ENCODE peak calls at places on chromosomes 6 and 20, in four cellular contexts. One of them, this sample, is unnamed.

GRCh38 chr6:112877134-112878100 is 530.3 kb downstream of the RFPL4B start:
- DNase-seq in tibial artery: no peak
- DNase-seq in left lung: no peak
- DNase-seq in osteoblast: peak; percentile 91
- DNase-seq in this sample: no peak

GRCh38 chr6:12576389-12576788 is 140.2 kb upstream of the PHACTR1 start:
- DNase-seq in left lung: no peak
- DNase-seq in osteoblast: no peak
- DNase-seq in tibial artery: no peak
- DNase-seq in this sample: no peak

GRCh38 chr6:32151131-32151884 is 431 bp downstream of the PRRT1 start:
- DNase-seq in left lung: no peak
- DNase-seq in osteoblast: peak; percentile 71
- DNase-seq in tibial artery: no peak
- DNase-seq in this sample: peak; percentile 76

GRCh38 chr20:33925867-33926266 is 67.8 kb upstream of the RALY start:
- DNase-seq in tibial artery: no peak
- DNase-seq in left lung: no peak
- DNase-seq in osteoblast: peak; percentile 85
- DNase-seq in this sample: no peak

GRCh38 chr6:87755697-87756671 is 54.0 kb upstream of the AKIRIN2 start:
- DNase-seq in left lung: no peak
- DNase-seq in osteoblast: peak; percentile 90
- DNase-seq in tibial artery: no peak
- DNase-seq in this sample: no peak

GRCh38 chr6:71387179-71387578 is 98.6 kb downstream of the OGFRL1 start:
- DNase-seq in tibial artery: no peak
- DNase-seq in osteoblast: no peak
- DNase-seq in left lung: no peak
- DNase-seq in this sample: no peak

GRCh38 chr20:32527447-32528055 is 57.6 kb downstream of the NOL4L start:
- DNase-seq in tibial artery: no peak
- DNase-seq in left lung: no peak
- DNase-seq in osteoblast: peak; percentile 41
- DNase-seq in this sample: peak; percentile 73

GRCh38 chr6:47307362-47308222 is 2.1 kb downstream of the TNFRSF21 start:
- DNase-seq in osteoblast: no peak
- DNase-seq in tibial artery: no peak
- DNase-seq in left lung: no peak
- DNase-seq in this sample: no peak

GRCh38 chr6:138455746-138456392 is 43.4 kb downstream of the NHSL1 start:
- DNase-seq in osteoblast: no peak
- DNase-seq in left lung: no peak
- DNase-seq in tibial artery: no peak
- DNase-seq in this sample: no peak

GRCh38 chr6:142927274-142927586 is 17.7 kb downstream of the HIVEP2 start:
- DNase-seq in osteoblast: no peak
- DNase-seq in left lung: no peak
- DNase-seq in tibial artery: no peak
- DNase-seq in this sample: no peak

GRCh38 chr20:6909608-6910007 is 142.1 kb downstream of the BMP2 start:
- DNase-seq in osteoblast: no peak
- DNase-seq in tibial artery: no peak
- DNase-seq in left lung: no peak
- DNase-seq in this sample: no peak

GRCh38 chr20:38673731-38674177 is 50.5 kb upstream of the SLC32A1 start:
- DNase-seq in tibial artery: no peak
- DNase-seq in left lung: no peak
- DNase-seq in osteoblast: no peak
- DNase-seq in this sample: no peak

GRCh38 chr20:56174416-56174815 is 74.1 kb upstream of the MC3R start:
- DNase-seq in left lung: no peak
- DNase-seq in osteoblast: no peak
- DNase-seq in tibial artery: no peak
- DNase-seq in this sample: no peak

GRCh38 chr20:10536531-10536930 is 101.4 kb downstream of the SLX4IP start:
- DNase-seq in osteoblast: no peak
- DNase-seq in tibial artery: no peak
- DNase-seq in left lung: no peak
- DNase-seq in this sample: no peak

GRCh38 chr20:31872406-31872805 is 2.0 kb downstream of the TTLL9 start:
- DNase-seq in tibial artery: no peak
- DNase-seq in osteoblast: no peak
- DNase-seq in left lung: no peak
- DNase-seq in this sample: no peak

GRCh38 chr6:75752365-75752764 is 3.3 kb downstream of the MYO6 start:
- DNase-seq in osteoblast: no peak
- DNase-seq in tibial artery: no peak
- DNase-seq in left lung: no peak
- DNase-seq in this sample: no peak

GRCh38 chr20:373171-373890 is 7.2 kb upstream of the TRIB3 start:
- DNase-seq in left lung: peak; percentile 67
- DNase-seq in osteoblast: peak; percentile 94
- DNase-seq in tibial artery: no peak
- DNase-seq in this sample: peak; percentile 71

GRCh38 chr6:137827977-137828815 is 38.9 kb upstream of the TNFAIP3 start:
- DNase-seq in tibial artery: no peak
- DNase-seq in osteoblast: no peak
- DNase-seq in left lung: no peak
- DNase-seq in this sample: no peak

GRCh38 chr6:137717074-137718073 is 149.7 kb upstream of the TNFAIP3 start:
- DNase-seq in left lung: no peak
- DNase-seq in tibial artery: no peak
- DNase-seq in osteoblast: no peak
- DNase-seq in this sample: no peak

GRCh38 chr6:118667988-118668387 is 16.6 kb upstream of the CEP85L start:
- DNase-seq in left lung: no peak
- DNase-seq in osteoblast: no peak
- DNase-seq in tibial artery: no peak
- DNase-seq in this sample: no peak

GRCh38 chr6:144657691-144658090 is 372.6 kb downstream of the UTRN start:
- DNase-seq in tibial artery: no peak
- DNase-seq in left lung: no peak
- DNase-seq in osteoblast: no peak
- DNase-seq in this sample: peak; percentile 7

GRCh38 chr6:144660545-144660944 is 375.4 kb downstream of the UTRN start:
- DNase-seq in tibial artery: no peak
- DNase-seq in osteoblast: no peak
- DNase-seq in left lung: no peak
- DNase-seq in this sample: no peak

GRCh38 chr6:144661101-144661806 is 376.1 kb downstream of the UTRN start:
- DNase-seq in left lung: no peak
- DNase-seq in tibial artery: no peak
- DNase-seq in osteoblast: no peak
- DNase-seq in this sample: peak; percentile 6

GRCh38 chr6:144659735-144660246 is 374.7 kb downstream of the UTRN start:
- DNase-seq in left lung: no peak
- DNase-seq in osteoblast: no peak
- DNase-seq in tibial artery: no peak
- DNase-seq in this sample: no peak

DNA sequence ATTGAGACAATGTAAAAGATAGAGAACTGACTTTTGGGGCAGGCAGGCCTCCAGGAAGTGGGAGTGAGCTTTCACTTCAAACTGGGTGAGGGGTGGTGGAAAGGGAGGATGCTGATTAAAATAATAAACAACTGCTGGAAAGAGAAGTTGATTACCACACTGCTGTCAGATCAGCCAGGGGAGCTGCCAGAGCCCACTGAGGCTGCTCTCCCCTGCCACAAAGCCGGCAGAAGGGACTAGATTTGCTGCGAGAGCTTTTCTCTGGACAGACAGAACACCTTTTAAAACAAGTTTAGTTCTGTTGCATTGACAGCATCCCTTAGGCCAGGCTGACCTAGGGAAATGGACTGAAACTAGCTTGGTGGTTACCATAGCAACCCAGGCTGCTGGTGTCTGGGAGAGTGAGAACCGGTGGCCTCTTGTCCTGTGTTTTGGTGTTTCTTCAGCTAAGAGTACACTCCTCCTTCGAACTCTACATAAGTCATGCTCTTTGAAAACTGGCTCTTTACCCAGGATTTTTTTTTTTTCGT is 374.1 kb downstream of the UTRN start:
- DNase-seq in tibial artery: no peak
- DNase-seq in left lung: no peak
- DNase-seq in osteoblast: peak; percentile 14
- DNase-seq in this sample: peak; percentile 7
- H3K4me3 ChIP-seq in tibial artery: no peak overlapping the region
- H3K4me3 ChIP-seq in left lung: no peak overlapping the region
- H3K4me3 ChIP-seq in osteoblast: no peak overlapping the region
- H3K4me3 ChIP-seq in this sample: no peak overlapping the region

DNA sequence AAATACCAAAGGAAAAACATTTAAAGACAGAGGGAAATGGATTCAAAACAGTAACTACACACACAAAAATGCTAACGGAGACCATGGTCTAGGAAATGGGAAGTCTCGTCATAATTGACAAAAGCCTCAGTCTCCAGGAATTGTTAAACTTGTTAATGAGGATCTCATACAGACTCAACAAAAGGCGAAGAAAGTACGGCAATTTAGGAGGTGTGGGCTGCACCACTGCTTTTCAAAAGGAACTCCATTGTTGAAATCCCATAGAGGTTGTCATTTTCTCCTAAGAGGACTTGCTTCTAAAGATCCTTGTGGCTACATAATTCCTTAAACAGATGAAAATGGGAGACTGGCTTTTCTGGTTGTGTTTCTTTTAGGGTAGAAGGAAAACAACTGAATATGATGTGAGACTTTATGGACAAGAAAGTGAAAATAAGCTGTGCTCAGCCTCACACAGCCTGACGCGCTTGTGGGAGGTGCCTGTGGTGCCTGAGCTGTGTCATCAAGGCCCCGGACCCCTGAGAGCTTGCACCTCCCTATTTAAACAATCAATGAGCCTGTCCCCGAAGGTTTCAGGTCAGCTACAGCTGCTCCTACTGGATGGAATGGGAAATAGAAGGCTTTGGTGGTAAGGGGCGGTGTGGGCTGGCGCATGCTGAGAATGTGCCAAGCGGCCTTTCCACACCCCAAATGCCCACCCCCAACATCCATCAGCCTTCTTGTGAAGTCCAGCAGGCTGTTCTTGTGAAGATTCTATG is 2.5 kb upstream of the CLDN20 start:
- DNase-seq in tibial artery: no peak
- DNase-seq in osteoblast: no peak
- DNase-seq in left lung: no peak
- DNase-seq in this sample: peak; percentile 75
- H3K36me3 ChIP-seq in tibial artery: peaks cover 36% of the 10 kb centered on the region
- H3K36me3 ChIP-seq in osteoblast: peaks cover 37% of the 10 kb centered on the region
- H3K36me3 ChIP-seq in left lung: no peaks in the 10 kb centered on the region
- H3K36me3 ChIP-seq in this sample: peaks cover 17% of the 10 kb centered on the region

DNA sequence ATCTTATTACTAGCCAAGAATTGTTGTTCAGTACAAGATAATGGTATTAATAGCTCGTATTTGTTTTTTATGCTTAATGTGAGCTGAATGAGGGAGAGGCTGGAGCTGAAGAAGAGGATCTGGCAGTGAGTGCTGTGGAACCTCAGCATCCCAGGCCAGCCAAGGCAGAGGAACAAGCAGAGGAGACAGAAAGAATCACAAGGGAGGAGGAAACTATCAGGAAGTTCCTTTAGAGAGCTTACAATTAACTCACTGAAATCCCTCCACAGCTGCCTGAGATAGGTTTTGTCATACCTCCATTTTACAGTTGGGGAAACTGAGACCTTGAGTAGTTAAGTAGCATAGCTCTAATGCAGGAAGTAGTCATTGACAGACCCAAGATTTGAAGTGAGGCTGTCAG is 39.9 kb upstream of the TULP4 start:
- DNase-seq in tibial artery: no peak
- DNase-seq in left lung: no peak
- DNase-seq in osteoblast: no peak
- DNase-seq in this sample: no peak
- H3K27me3 ChIP-seq in tibial artery: no peaks in the 10 kb centered on the region
- H3K27me3 ChIP-seq in left lung: no peaks in the 10 kb centered on the region
- H3K27me3 ChIP-seq in osteoblast: no peaks in the 10 kb centered on the region
- H3K27me3 ChIP-seq in this sample: no peaks in the 10 kb centered on the region

DNA sequence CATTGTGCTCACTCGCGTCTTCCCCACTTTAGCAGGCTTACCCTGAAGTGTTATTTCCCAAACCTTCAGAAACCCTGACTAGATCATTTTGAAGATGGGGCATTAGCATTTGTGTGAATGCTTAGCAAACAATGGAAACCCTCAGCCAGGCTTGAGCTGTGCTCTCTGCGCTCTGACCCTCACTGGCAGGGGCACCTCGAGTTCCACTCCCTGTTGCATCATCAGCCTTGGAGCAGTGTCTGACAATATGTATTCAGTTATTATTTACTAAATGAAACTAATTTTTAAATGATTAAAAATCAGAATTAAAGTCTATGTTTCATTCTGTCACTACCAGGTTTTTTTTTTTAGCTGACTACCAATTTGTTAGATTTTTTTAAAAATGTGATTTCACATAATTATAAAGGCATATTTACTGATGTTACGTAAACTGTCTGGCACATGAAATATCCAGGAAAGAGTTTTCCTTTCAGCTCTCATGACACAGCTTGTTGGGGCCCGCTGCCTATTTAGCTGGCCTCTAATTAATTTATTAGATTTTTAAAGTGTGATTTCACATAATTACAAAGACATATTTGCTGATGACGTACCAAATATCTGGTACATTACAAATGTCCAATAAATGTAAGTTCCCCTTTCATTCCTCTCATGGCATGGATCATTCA is 155.2 kb downstream of the PACRG start:
- DNase-seq in left lung: no peak
- DNase-seq in tibial artery: no peak
- DNase-seq in osteoblast: no peak
- DNase-seq in this sample: peak; percentile 30
- H3K4me3 ChIP-seq in left lung: no peak overlapping the region
- H3K4me3 ChIP-seq in tibial artery: no peak overlapping the region
- H3K4me3 ChIP-seq in osteoblast: no peak overlapping the region
- H3K4me3 ChIP-seq in this sample: no peak overlapping the region

GRCh38 chr6:109370792-109371191 is 11.5 kb downstream of the CD164 start:
- DNase-seq in osteoblast: no peak
- DNase-seq in left lung: no peak
- DNase-seq in tibial artery: no peak
- DNase-seq in this sample: no peak

GRCh38 chr6:109373333-109373732 is 8.9 kb downstream of the CD164 start:
- DNase-seq in left lung: no peak
- DNase-seq in osteoblast: no peak
- DNase-seq in tibial artery: no peak
- DNase-seq in this sample: no peak

GRCh38 chr6:109374493-109374892 is 7.8 kb downstream of the CD164 start:
- DNase-seq in osteoblast: no peak
- DNase-seq in tibial artery: no peak
- DNase-seq in left lung: no peak
- DNase-seq in this sample: no peak

GRCh38 chr6:109372070-109372585 is 10.1 kb downstream of the CD164 start:
- DNase-seq in tibial artery: no peak
- DNase-seq in left lung: no peak
- DNase-seq in osteoblast: no peak
- DNase-seq in this sample: no peak

DNA sequence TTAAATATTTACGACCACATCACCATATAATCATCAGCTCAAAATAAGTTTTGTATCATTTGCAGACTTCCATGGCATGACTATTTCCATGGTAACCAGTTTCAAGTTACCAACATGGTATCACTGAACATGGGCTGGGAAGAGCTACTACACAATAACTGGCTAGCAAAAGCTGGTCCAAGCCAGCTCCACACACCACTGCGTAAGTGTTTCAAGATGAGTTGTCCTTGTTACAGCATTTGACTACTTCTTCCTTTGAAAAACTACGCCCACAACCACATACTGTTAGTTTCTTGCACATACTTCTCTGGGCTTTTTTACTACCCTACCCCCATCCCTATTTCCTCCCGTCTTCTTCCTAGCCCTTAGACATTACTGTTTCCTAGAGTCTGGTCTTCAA is 8.5 kb downstream of the CD164 start:
- DNase-seq in left lung: no peak
- DNase-seq in tibial artery: no peak
- DNase-seq in osteoblast: no peak
- DNase-seq in this sample: no peak
- H3K36me3 ChIP-seq in left lung: peaks cover 3% of the 10 kb centered on the region
- H3K36me3 ChIP-seq in tibial artery: peaks cover 59% of the 10 kb centered on the region
- H3K36me3 ChIP-seq in osteoblast: peaks cover 75% of the 10 kb centered on the region
- H3K36me3 ChIP-seq in this sample: peaks cover 28% of the 10 kb centered on the region